ENCODE peak calls at places on chromosomes 13 and 19, in seven cellular contexts. V is posterior cingulate gyrus; X is stimulated activated CD4-positive, alpha-beta T cell treated with anti-CD3 and anti-CD28 coated beads, Interleukin-2, amount 100 ng/mL, for 24 hours; K is brain microvascular endothelial cell; T is suprapubic skin; N is DMS153; H is hepatic stellate cell. J is an unnamed sample.

GRCh38 chr13:72199640-72200039 is 332.6 kb upstream of the DACH1 start:
- DNase-seq in V (no peak), X (no peak), K (no peak), T (no peak), N (no peak), H (no peak), J (peak)

GRCh38 chr13:74270018-74270417 is 135.8 kb upstream of the KLF12 start:
- DNase-seq in V (no peak), X (no peak), K (no peak), T (no peak), N (no peak), H (no peak), J (no peak)

GRCh38 chr13:111006508-111007031 is 91.7 kb upstream of the ANKRD10 start:
- DNase-seq in V (no peak), X (no peak), K (peak), T (no peak), N (no peak), H (peak), J (no peak)

GRCh38 chr19:662207-662961 is 630 bp downstream of the RNF126 start:
- DNase-seq in V (no peak), X (peak), K (no peak), T (no peak), N (no peak), H (peak), J (peak)

GRCh38 chr19:21328402-21328801 is 808 bp downstream of the ZNF708 start:
- DNase-seq in V (no peak), X (no peak), K (no peak), T (no peak), N (no peak), H (no peak), J (peak)

GRCh38 chr13:26601669-26602068 is 44.2 kb downstream of the WASF3 start:
- DNase-seq in V (no peak), X (no peak), K (peak), T (no peak), N (peak), H (peak), J (no peak)

GRCh38 chr19:47032171-47032811 is 12.7 kb downstream of the NPAS1 start:
- DNase-seq in V (peak), X (peak), K (no peak), T (no peak), N (peak), H (peak), J (peak)

GRCh38 chr13:45826741-45827140 is 24.8 kb downstream of the SIAH3 start:
- DNase-seq in V (no peak), X (no peak), K (no peak), T (no peak), N (no peak), H (no peak), J (no peak)

GRCh38 chr19:30784850-30785459 is 412.8 kb downstream of the ZNF536 start:
- DNase-seq in V (peak), X (peak), K (peak), T (peak), N (no peak), H (peak), J (no peak)

GRCh38 chr13:99415014-99415650 is 86.1 kb upstream of the TM9SF2 start:
- DNase-seq in V (no peak), X (no peak), K (no peak), T (no peak), N (no peak), H (no peak), J (no peak)

GRCh38 chr19:16012552-16012951 is 63.7 kb upstream of the TPM4 start:
- DNase-seq in V (no peak), X (no peak), K (no peak), T (no peak), N (no peak), H (no peak), J (no peak)

GRCh38 chr13:51913421-51914136 is 51.8 kb downstream of the CCDC70 start:
- DNase-seq in V (peak), X (no peak), K (no peak), T (peak), N (peak), H (no peak), J (peak)

GRCh38 chr13:39448831-39449230 is 154.2 kb downstream of the LHFPL6 start:
- DNase-seq in V (no peak), X (no peak), K (no peak), T (no peak), N (no peak), H (no peak), J (no peak)

GRCh38 chr19:4909897-4910593 is 744 bp downstream of the UHRF1 start:
- DNase-seq in V (peak), X (peak), K (peak), T (peak), N (peak), H (peak), J (peak)

GRCh38 chr13:31913459-31913858 is 118.1 kb upstream of the FRY start:
- DNase-seq in V (no peak), X (no peak), K (no peak), T (no peak), N (no peak), H (no peak), J (no peak)

GRCh38 chr13:60370343-60370742 is 26.7 kb upstream of the TDRD3 start:
- DNase-seq in V (no peak), X (no peak), K (no peak), T (no peak), N (no peak), H (no peak), J (no peak)

J was measured in NCI-H345.